ENCODE peak calls at places on chromosomes 16 and 17, in ten cellular contexts. K is sigmoid colon; I is naive thymus-derived CD4-positive, alpha-beta T cell; Z is PC-3; H is Peyer's patch; F is CD4-positive, alpha-beta memory T cell; S is prostate gland; M is kidney; V is aorta; A is GM23338. O is an unnamed sample.

GRCh38 chr16:84503751-84504395 is 586 bp downstream of the MEAK7 start:
- DNase-seq in K (no peak), I (no peak), Z (peak; percentile 22), H (no peak), F (no peak), S (no peak), M (no peak), V (peak; percentile 34), A (no peak), O (no peak)

GRCh38 chr17:49969134-49969759 is at the start of gene DLX4:
- DNase-seq in K (no peak), I (no peak), Z (no peak), H (no peak), F (no peak), S (no peak), M (peak; percentile 75), V (peak; percentile 87), A (peak; percentile 65), O (no peak)

GRCh38 chr16:986411-986810 is 4.8 kb downstream of the SOX8 start:
- DNase-seq in K (no peak), I (no peak), Z (peak; percentile 12), H (no peak), F (no peak), S (no peak), M (no peak), V (no peak), A (no peak), O (no peak)

GRCh38 chr16:14071576-14072271 is 605 bp downstream of the MRTFB start:
- DNase-seq in K (no peak), I (no peak), Z (peak; percentile 2), H (no peak), F (no peak), S (peak; percentile 19), M (no peak), V (peak; percentile 84), A (peak; percentile 41), O (no peak)

GRCh38 chr16:31071861-31072260 is 2.2 kb downstream of the ZNF668 start:
- DNase-seq in K (no peak), I (no peak), Z (peak; percentile 15), H (no peak), F (no peak), S (no peak), M (no peak), V (no peak), A (no peak), O (no peak)

GRCh38 chr17:28072935-28073533 is 30.6 kb downstream of the NLK start:
- DNase-seq in K (no peak), I (no peak), Z (no peak), H (no peak), F (no peak), S (no peak), M (no peak), V (no peak), A (peak; percentile 33), O (no peak)

GRCh38 chr16:72791786-72792185 is 256.1 kb downstream of the ZFHX3 start:
- DNase-seq in K (no peak), I (no peak), Z (no peak), H (no peak), F (no peak), S (no peak), M (no peak), V (no peak), A (no peak), O (no peak)

GRCh38 chr16:28163699-28164584 is 47.8 kb downstream of the XPO6 start:
- DNase-seq in K (no peak), I (no peak), Z (no peak), H (no peak), F (no peak), S (no peak), M (no peak), V (no peak), A (no peak), O (no peak)

GRCh38 chr17:2982854-2983636 is 80.4 kb downstream of the OR1D5 start:
- DNase-seq in K (peak; percentile 95), I (no peak), Z (no peak), H (peak; percentile 69), F (no peak), S (no peak), M (no peak), V (peak; percentile 87), A (no peak), O (no peak)

DNA sequence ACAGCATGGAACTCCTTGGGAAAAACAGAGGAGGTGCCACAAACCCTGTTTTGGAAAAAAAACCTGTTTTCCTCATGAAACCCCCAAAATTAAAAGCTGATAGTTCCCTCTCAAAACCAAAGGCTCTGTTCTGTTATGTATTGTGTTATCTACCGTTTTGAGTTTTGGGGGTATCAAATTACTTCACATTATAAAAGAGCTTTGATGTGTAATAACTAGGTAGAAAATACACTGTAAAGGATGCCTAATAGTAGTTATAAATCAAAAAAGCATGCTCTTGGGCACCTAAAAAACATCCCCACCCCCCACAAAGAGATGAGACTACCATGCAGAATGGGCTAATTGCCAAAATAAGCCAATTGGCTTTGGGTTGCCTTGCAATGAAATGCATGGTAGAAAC is 30.8 kb downstream of the C16orf54 start:
- DNase-seq in K (no peak), I (no peak), Z (no peak), H (no peak), F (no peak), S (no peak), M (no peak), V (no peak), A (no peak), O (no peak)
- H3K4me3 ChIP-seq in K (no peak overlapping the region), I (no peak overlapping the region), Z (no peak overlapping the region), H (no peak overlapping the region), F (no peak overlapping the region), S (no peak overlapping the region), M (no peak overlapping the region), V (no peak overlapping the region), A (peak overlapping the region; percentile 3), O (no peak overlapping the region)

GRCh38 chr17:15278381-15278780 is 13.3 kb upstream of the PMP22 start:
- DNase-seq in K (no peak), I (no peak), Z (peak; percentile 32), H (no peak), F (no peak), S (no peak), M (no peak), V (no peak), A (peak; percentile 20), O (no peak)

GRCh38 chr17:15279011-15279477 is 13.9 kb upstream of the PMP22 start:
- DNase-seq in K (no peak), I (no peak), Z (peak; percentile 99), H (no peak), F (no peak), S (no peak), M (no peak), V (no peak), A (no peak), O (no peak)

GRCh38 chr17:15284537-15284936 is 19.4 kb upstream of the PMP22 start:
- DNase-seq in K (no peak), I (no peak), Z (no peak), H (no peak), F (no peak), S (no peak), M (no peak), V (no peak), A (no peak), O (no peak)

GRCh38 chr17:15285466-15285865 is 20.3 kb upstream of the PMP22 start:
- DNase-seq in K (no peak), I (no peak), Z (no peak), H (no peak), F (no peak), S (no peak), M (no peak), V (no peak), A (no peak), O (no peak)

GRCh38 chr17:15281909-15282308 is 16.8 kb upstream of the PMP22 start:
- DNase-seq in K (no peak), I (no peak), Z (no peak), H (no peak), F (no peak), S (no peak), M (no peak), V (no peak), A (no peak), O (no peak)
- H3K4me3 ChIP-seq in K (no peak overlapping the region), I (no peak overlapping the region), Z (no peak overlapping the region), H (no peak overlapping the region), F (no peak overlapping the region), S (no peak overlapping the region), M (no peak overlapping the region), V (no peak overlapping the region), A (no peak overlapping the region), O (no peak overlapping the region)

DNA sequence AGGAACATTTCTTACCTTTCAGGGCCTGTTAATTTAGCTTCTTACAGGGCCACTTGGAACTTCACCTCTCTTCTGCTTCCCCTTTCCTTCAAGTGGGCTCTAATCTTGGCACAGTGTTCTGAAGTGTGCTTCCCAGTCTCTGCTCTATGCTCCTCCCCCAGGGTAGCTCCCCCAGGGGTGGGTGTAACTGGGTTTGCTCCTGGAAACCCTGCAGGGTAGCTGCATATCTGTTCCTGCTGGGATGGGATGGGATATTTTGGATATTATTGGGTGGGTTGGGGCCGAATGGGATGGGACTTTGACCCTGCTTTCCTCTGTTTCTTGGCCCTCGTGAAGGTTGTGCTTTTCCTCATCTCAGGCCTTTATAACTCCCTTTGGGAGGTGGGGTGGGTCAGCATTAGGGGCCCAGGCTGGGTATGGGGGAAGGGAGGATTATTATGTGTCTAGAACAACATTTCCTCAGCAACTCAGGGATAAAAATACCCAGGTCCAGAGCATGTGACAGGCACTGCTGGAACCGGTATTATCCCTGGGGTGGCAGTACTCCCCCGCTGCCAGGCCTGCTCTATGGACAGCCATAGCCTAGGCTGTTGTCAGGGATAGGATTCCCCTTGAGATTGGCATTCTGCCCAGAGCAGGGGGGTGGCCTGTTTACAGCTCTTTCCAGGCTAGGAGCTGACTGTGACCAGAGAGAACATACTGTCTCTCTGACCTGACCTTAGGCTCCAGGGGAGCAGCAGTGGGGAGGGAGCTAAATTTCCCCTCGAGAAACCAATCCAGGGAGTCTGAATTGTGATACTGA is 5.0 kb downstream of the NFE2L1 start:
- DNase-seq in K (peak; percentile 92), I (no peak), Z (no peak), H (peak; percentile 68), F (no peak), S (peak; percentile 20), M (peak; percentile 93), V (no peak), A (peak; percentile 14), O (no peak)
- H3K4me3 ChIP-seq in K (peak overlapping the region; percentile 85), I (no peak overlapping the region), Z (peak overlapping the region; percentile 9), H (no peak overlapping the region), F (no peak overlapping the region), S (no peak overlapping the region), M (peak overlapping the region; percentile 48), V (no peak overlapping the region), A (peak overlapping the region; percentile 99), O (no peak overlapping the region)

DNA sequence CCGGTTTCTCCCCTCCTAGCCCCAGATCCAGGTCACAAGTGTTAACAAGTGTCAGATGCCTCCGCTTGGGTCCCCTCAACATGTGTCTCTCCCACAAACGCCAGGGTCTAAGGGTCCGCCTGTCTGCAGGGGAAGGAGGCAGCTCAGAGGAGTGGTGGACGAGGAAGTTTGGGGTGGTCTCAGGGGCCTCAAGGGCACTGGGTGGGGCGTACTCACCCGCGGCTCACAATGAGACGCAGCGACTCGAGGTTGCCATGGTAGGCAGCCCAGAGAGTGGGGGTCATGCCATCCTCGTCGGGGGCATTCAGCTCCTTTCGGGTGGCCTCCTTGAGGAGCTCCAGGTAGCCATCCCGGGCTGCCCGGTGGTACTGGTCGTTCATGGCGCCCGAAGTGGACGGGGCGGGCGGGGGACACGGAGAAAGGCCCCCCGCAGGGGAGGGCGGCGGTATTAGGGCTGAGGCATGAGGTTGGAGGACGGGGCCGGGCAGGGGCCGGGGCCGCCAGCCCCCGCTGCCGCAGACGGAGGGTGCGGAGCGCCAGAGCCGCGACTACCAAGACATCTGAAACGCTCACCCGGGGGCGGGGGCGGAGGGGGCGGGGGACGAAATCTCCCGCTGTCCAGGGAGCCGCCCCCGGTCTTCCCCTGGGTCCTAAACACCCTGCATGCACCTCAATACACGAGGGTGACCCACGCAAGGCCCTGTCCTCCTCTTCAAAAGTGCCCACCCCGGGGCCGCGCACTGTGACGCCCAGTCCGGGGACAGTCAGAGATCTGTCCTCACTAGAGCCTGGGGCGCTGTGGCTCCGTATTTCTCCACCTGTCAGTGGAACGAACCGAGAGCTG is at the start of gene USH1G:
- DNase-seq in K (no peak), I (no peak), Z (peak; percentile 11), H (no peak), F (no peak), S (no peak), M (peak; percentile 40), V (no peak), A (peak; percentile 36), O (peak; percentile 7)
- H3K4me3 ChIP-seq in K (peak within 1 kb of the TSS; percentile 38), I (no peak within 1 kb of the TSS), Z (peak within 1 kb of the TSS; percentile 63), H (peak within 1 kb of the TSS; percentile 41), F (peak within 1 kb of the TSS; percentile 14), S (peak within 1 kb of the TSS; percentile 15), M (no peak within 1 kb of the TSS), V (no peak within 1 kb of the TSS), A (peak within 1 kb of the TSS; percentile 61), O (peak within 1 kb of the TSS; percentile 41)

O was measured in CD8-positive, alpha-beta T cell.